ENCODE peak calls at places on chromosomes 11 and 22, in six cellular contexts. X is lower leg skin, V is left lung, I is endothelial cell, Y is mucosa of descending colon, D is lower lobe of right lung. H is an unnamed sample.

GRCh38 chr11:104918113-104918824 is 20.0 kb upstream of the CASP12 start:
- DNase-seq in X (no peak), V (no peak), I (no peak), Y (peak), D (no peak), H (no peak)

GRCh38 chr11:130428271-130428670 is at the start of gene ADAMTS8:
- DNase-seq in X (no peak), V (no peak), I (peak), Y (no peak), D (no peak), H (peak)

GRCh38 chr22:37235897-37236607 is 8.0 kb downstream of the RAC2 start:
- DNase-seq in X (no peak), V (peak), I (no peak), Y (no peak), D (peak), H (no peak)

GRCh38 chr11:83008581-83008923 is 63.1 kb downstream of the RAB30 start:
- DNase-seq in X (no peak), V (no peak), I (no peak), Y (no peak), D (no peak), H (no peak)

GRCh38 chr11:33620423-33621120 is 80.1 kb downstream of the C11orf91 start:
- DNase-seq in X (no peak), V (no peak), I (no peak), Y (no peak), D (no peak), H (no peak)

GRCh38 chr22:39678862-39679490 is 108.4 kb downstream of the CACNA1I start:
- DNase-seq in X (no peak), V (peak), I (no peak), Y (no peak), D (no peak), H (no peak)

GRCh38 chr11:97234016-97234415 is 844.2 kb downstream of the JRKL start:
- DNase-seq in X (no peak), V (no peak), I (no peak), Y (no peak), D (no peak), H (no peak)

GRCh38 chr22:22076937-22077703 is 94.5 kb upstream of the TOP3B start:
- DNase-seq in X (no peak), V (no peak), I (no peak), Y (no peak), D (no peak), H (no peak)

GRCh38 chr11:59891781-59892181 is 13.2 kb downstream of the OOSP3 start:
- DNase-seq in X (no peak), V (no peak), I (peak), Y (no peak), D (no peak), H (no peak)

DNA sequence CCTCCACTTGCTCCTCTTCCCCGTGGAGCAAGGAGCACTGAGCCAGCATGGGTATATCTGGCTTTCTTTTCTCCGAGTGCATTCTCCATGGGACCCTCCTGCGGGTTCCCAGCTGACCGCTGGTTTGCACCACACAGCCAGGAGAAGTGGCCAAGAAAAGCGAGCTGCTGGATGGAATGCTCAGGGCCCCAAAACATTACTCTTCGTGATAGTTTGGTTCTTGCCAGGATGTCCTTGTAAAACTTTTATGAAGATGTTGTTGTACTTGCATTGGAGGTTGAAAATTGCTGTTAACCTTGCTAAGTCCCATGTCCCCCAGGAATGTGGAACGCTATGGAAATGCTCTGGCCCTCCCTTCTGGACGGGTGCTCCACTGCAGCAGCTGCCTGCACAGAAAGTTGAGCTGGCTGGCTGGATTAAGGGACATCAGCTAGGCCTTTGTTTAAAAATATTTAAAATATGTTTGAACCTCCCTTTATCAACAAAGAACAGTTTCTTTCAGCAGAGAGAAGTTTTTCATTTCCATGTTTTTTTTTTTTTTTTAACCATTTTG is 68.7 kb downstream of the ZNRF3 start:
- DNase-seq in X (no peak), V (no peak), I (no peak), Y (no peak), D (no peak), H (no peak)
- TF ChIP-seq CTCF in X (no peak), V (no peak), I (no peak), Y (no peak), D (no peak), H (no peak)

DNA sequence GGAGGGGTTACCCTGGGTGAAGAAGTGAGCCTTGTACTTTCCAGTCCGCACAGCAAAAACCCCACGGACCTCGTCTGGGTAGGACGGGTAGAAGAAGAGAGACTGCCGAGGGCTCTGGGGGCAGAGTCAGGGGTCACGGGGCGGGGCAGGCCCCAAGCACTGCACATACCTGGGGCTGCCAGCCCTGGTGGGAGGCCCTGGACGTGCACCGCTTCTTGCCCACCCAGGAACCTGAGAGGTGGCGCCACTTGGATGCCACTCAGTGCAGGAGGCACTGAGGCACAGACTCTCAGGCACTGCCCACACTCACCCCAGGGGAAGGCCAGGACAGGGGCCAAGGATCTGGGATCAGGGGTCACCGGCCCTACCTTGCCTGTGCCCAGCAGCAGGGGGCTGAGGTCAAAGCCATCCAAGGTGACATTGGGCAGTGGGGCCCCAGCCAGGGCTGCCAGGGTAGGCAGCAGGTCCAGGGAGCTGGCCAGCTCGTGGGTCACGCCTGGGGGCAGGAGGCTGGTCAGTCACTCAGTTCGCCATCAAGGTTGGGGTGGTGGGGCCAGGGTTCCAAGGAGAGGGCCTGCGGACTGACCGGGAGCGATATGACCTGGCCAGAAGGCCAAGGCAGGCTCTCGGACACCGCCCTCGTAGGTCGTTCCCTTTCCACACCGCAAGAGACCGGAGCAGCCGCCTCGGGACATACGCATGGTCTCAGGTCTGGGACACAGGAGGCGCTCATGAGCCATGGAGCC is 2.2 kb downstream of the ARSA start:
- DNase-seq in X (no peak), V (peak), I (peak), Y (no peak), D (no peak), H (no peak)
- TF ChIP-seq CTCF in X (no peak), V (no peak), I (no peak), Y (no peak), D (no peak), H (no peak)

GRCh38 chr11:1870326-1870696 is 17.4 kb downstream of the LSP1 start:
- DNase-seq in X (no peak), V (peak), I (no peak), Y (no peak), D (peak), H (no peak)

GRCh38 chr11:1868056-1868635 is 15.3 kb downstream of the LSP1 start:
- DNase-seq in X (no peak), V (peak), I (no peak), Y (no peak), D (peak), H (no peak)

GRCh38 chr11:1870721-1871466 is 18.0 kb downstream of the LSP1 start:
- DNase-seq in X (no peak), V (peak), I (no peak), Y (no peak), D (peak), H (no peak)

GRCh38 chr11:1868636-1869291 is 15.9 kb downstream of the LSP1 start:
- DNase-seq in X (no peak), V (peak), I (no peak), Y (no peak), D (peak), H (no peak)

GRCh38 chr11:1869427-1870325 is 16.8 kb downstream of the LSP1 start:
- DNase-seq in X (no peak), V (peak), I (no peak), Y (no peak), D (peak), H (no peak)
- TF ChIP-seq CTCF in X (no peak), V (no peak), I (no peak), Y (no peak), D (no peak), H (no peak)

DNA sequence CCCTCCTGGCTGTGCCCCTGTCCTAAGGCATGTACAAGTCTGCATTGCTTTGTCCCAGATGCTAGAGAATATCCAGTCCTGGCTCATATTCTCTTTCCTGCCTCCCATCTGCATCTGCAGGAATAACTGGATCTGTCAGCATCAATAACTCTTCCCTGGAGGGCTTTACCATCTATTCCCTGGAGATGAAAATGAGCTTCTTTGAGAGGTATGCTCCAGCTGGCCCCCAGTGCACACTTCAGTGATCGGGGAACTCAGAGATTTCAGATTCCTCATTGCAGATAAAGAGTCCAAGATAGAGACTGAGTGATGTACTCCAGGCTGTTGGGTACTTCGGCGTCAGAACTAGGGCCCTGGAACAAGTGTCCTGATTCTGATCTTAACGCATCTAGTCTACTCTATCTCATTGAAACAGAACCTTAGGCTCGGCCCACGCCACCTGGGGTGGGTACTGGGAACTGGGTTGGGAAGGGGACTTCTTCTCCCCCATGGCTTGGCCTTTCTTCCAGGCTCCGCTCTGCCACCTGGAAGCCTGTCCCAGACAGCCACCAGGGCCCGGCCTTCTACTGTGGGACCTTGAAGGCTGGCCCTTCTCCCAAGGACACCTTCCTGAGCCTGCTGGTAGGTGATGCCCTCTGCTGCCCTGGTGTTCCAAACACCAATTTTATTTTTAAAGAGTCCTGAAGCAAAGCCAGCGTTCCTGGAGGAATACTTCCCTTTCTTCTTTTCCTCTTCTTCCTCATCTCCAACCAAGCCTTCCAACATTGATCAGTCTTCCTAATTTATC is 17.8 kb upstream of the GLB1L2 start:
- DNase-seq in X (no peak), V (peak), I (no peak), Y (no peak), D (no peak), H (no peak)
- TF ChIP-seq CTCF in X (no peak), V (no peak), I (no peak), Y (no peak), D (no peak), H (no peak)

DNA sequence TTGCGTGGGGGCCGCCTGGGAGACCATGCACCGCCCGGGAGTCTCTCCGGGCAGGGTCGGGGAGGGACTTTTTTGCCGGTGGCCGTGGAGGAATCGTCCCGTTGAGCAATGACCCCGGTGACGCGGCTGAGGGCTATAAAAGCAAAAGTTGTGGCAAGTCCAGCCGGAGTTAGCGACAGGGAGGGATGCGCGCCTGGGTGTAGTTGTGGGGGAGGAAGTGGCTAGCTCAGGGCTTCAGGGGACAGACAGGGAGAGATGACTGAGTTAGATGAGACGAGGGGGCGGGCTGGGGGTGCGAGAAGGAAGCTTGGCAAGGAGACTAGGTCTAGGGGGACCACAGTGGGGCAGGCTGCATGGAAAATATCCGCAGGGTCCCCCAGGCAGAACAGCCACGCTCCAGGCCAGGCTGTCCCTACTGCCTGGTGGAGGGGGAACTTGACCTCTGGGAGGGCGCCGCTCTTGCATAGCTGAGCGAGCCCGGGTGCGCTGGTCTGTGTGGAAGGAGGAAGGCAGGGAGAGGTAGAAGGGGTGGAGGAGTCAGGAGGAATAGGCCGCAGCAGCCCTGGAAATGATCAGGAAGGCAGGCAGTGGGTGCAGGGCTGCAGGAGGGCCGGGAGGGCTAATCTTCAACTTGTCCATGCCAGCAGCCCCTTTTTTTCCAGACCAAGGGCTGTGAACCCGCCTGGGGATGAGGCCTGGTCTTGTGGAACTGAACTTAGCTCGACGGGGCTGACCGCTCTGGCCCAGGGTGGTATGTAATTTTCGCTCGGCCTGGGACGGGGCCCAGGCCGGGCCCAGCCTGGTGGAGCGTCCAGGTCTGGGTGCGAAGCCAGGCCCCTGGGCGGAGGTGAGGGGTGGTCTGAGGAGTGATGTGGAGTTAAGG is at the start of gene NEAT1:
- DNase-seq in X (peak), V (peak), I (peak), Y (peak), D (peak), H (peak)
- TF ChIP-seq CTCF in X (no peak), V (no peak), I (no peak), Y (no peak), D (no peak), H (no peak)

DNA sequence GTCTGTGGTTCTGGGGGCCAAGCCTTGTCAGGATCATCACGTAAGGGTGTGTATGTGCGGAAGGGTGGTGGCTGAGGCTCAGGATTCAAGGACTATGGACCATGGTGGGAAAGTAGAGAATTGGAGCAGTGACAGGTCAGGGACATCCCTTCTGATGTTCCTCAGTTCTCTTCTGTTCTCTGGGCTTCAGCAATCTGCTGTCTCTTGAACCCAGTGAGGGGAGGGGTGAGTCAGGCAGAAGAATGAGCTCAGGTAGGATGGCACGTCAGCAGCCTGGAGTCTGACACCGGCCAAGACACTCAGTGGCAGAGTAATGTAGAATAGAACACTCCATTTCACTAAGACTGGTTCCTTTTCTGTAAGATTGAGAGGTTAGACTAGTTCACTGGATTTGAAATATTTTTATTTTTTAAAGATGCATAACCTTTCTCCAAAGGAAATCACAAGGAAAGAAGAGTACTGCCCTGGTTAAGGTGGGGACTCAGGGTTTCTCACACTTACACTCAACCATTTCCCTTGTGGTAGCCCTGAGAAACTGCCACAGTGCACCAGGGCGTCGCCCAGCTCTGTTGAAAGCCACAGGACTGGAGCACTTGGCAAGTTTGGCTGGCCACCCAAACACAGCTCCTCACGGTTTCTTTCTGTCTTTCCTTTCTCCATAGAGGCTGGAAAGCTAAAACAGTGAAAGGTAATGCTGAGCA is 23.2 kb upstream of the MICAL2 start:
- DNase-seq in X (peak), V (no peak), I (no peak), Y (peak), D (peak), H (no peak)
- TF ChIP-seq CTCF in X (no peak), V (peak), I (no peak), Y (no peak), D (peak), H (no peak)

GRCh38 chr11:134369656-134370525 is 38.1 kb downstream of the GLB1L2 start:
- DNase-seq in X (no peak), V (peak), I (no peak), Y (no peak), D (peak), H (no peak)

GRCh38 chr11:134371436-134372185 is 39.8 kb downstream of the GLB1L2 start:
- DNase-seq in X (no peak), V (no peak), I (no peak), Y (no peak), D (no peak), H (no peak)

GRCh38 chr11:134372536-134372935 is 39.5 kb downstream of the B3GAT1 start:
- DNase-seq in X (no peak), V (no peak), I (no peak), Y (no peak), D (no peak), H (no peak)

GRCh38 chr11:134372961-134373360 is 39.1 kb downstream of the B3GAT1 start:
- DNase-seq in X (no peak), V (no peak), I (no peak), Y (no peak), D (no peak), H (no peak)

DNA sequence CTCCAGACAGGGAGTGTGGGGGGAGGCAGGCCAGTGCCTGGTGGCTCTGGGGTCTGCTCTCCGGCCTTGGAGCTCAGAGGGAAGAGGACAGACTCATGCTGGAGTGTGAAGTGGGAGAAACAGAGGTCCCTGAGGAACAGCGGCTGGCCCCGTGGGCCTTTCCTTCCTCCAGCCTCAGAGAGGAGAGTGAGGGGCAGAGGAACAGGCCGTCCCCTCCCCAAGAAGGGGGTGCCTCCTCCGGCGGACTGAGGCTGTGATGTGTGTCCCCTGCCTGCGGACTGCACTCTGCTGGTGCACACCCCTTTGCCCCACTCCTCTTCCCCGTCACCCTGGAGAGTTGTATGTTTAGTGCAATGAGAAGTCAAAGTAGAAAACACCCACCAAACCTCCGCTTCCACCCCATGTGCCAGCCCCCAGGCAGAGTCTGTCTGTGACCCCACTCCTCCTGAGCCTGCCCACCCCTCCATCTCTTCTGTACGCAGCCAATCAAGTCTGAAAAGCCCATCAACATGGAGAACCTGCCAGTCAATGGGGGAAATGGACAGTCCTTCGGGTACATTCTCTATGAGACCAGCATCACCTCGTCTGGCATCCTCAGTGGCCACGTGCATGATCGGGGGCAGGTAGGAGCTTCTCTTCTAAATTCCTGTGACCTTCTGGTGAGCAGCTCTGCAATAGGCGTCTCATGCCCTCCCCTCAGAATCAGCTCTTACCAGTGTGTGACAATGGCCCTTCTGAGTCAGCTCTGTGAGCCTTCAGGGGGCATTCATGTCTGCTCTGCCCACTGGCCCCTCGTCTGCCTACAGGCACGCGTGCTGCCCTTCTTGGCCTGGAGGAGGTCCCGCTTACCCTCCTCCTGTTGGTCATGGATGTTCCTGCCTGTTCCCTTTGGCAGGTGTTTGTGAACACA is 39.0 kb downstream of the GLB1L2 start:
- DNase-seq in X (no peak), V (peak), I (no peak), Y (no peak), D (peak), H (no peak)
- TF ChIP-seq CTCF in X (no peak), V (no peak), I (no peak), Y (no peak), D (no peak), H (no peak)